ENCODE peak calls at places on chromosomes 7 and 10, in five cellular contexts. One of them, this sample, is unnamed.
A peak's percentile ranks its signal among the peaks of the same experiment; 100 is the strongest.

GRCh38 chr7:128121731-128122576 is 90.7 kb upstream of the LRRC4 start:
- DNase-seq in lower leg skin: peak; percentile 13
- DNase-seq in heart left ventricle: peak; percentile 46
- DNase-seq in brain microvascular endothelial cell: no peak
- DNase-seq in fibroblast of pulmonary artery: peak; percentile 43
- DNase-seq in this sample: no peak

GRCh38 chr7:111869266-111869665 is 307.0 kb upstream of the IMMP2L start:
- DNase-seq in lower leg skin: no peak
- DNase-seq in heart left ventricle: no peak
- DNase-seq in brain microvascular endothelial cell: no peak
- DNase-seq in fibroblast of pulmonary artery: no peak
- DNase-seq in this sample: no peak

GRCh38 chr7:28316489-28316888 is 95.8 kb upstream of the CREB5 start:
- DNase-seq in lower leg skin: no peak
- DNase-seq in heart left ventricle: no peak
- DNase-seq in brain microvascular endothelial cell: no peak
- DNase-seq in fibroblast of pulmonary artery: peak; percentile 26
- DNase-seq in this sample: no peak

GRCh38 chr7:128235469-128235868 is 5.6 kb upstream of the LEP start:
- DNase-seq in lower leg skin: no peak
- DNase-seq in heart left ventricle: no peak
- DNase-seq in brain microvascular endothelial cell: no peak
- DNase-seq in fibroblast of pulmonary artery: no peak
- DNase-seq in this sample: no peak

GRCh38 chr7:50970092-50970491 is 187.4 kb upstream of the GRB10 start:
- DNase-seq in lower leg skin: no peak
- DNase-seq in heart left ventricle: no peak
- DNase-seq in brain microvascular endothelial cell: no peak
- DNase-seq in fibroblast of pulmonary artery: no peak
- DNase-seq in this sample: no peak

GRCh38 chr7:142482899-142483658 is 225.2 kb upstream of the PRSS58 start:
- DNase-seq in lower leg skin: no peak
- DNase-seq in heart left ventricle: no peak
- DNase-seq in brain microvascular endothelial cell: peak; percentile 47
- DNase-seq in fibroblast of pulmonary artery: peak; percentile 60
- DNase-seq in this sample: peak; percentile 26

GRCh38 chr7:22348379-22348778 is 8.6 kb downstream of the RAPGEF5 start:
- DNase-seq in lower leg skin: no peak
- DNase-seq in heart left ventricle: no peak
- DNase-seq in brain microvascular endothelial cell: peak; percentile 46
- DNase-seq in fibroblast of pulmonary artery: peak; percentile 13
- DNase-seq in this sample: no peak

GRCh38 chr10:110358869-110359629 is 54.3 kb upstream of the SMNDC1 start:
- DNase-seq in lower leg skin: no peak
- DNase-seq in heart left ventricle: no peak
- DNase-seq in brain microvascular endothelial cell: no peak
- DNase-seq in fibroblast of pulmonary artery: no peak
- DNase-seq in this sample: no peak

GRCh38 chr7:148790327-148790726 is 91.6 kb downstream of the CUL1 start:
- DNase-seq in lower leg skin: no peak
- DNase-seq in heart left ventricle: no peak
- DNase-seq in brain microvascular endothelial cell: no peak
- DNase-seq in fibroblast of pulmonary artery: no peak
- DNase-seq in this sample: no peak

GRCh38 chr7:43077732-43078391 is 34.6 kb upstream of the HECW1 start:
- DNase-seq in lower leg skin: no peak
- DNase-seq in heart left ventricle: no peak
- DNase-seq in brain microvascular endothelial cell: peak; percentile 56
- DNase-seq in fibroblast of pulmonary artery: peak; percentile 71
- DNase-seq in this sample: no peak

GRCh38 chr7:138843632-138844580 is 45.9 kb upstream of the ATP6V0A4 start:
- DNase-seq in lower leg skin: no peak
- DNase-seq in heart left ventricle: no peak
- DNase-seq in brain microvascular endothelial cell: no peak
- DNase-seq in fibroblast of pulmonary artery: no peak
- DNase-seq in this sample: no peak

GRCh38 chr10:115948415-115948814 is 324.6 kb downstream of the GFRA1 start:
- DNase-seq in lower leg skin: no peak
- DNase-seq in heart left ventricle: no peak
- DNase-seq in brain microvascular endothelial cell: no peak
- DNase-seq in fibroblast of pulmonary artery: no peak
- DNase-seq in this sample: no peak
- TF ChIP-seq CTCF in lower leg skin: no peak
- TF ChIP-seq CTCF in heart left ventricle: peak; percentile 46
- TF ChIP-seq CTCF in brain microvascular endothelial cell: peak; percentile 45
- TF ChIP-seq CTCF in fibroblast of pulmonary artery: peak; percentile 32
- TF ChIP-seq CTCF in this sample: no peak

DNA sequence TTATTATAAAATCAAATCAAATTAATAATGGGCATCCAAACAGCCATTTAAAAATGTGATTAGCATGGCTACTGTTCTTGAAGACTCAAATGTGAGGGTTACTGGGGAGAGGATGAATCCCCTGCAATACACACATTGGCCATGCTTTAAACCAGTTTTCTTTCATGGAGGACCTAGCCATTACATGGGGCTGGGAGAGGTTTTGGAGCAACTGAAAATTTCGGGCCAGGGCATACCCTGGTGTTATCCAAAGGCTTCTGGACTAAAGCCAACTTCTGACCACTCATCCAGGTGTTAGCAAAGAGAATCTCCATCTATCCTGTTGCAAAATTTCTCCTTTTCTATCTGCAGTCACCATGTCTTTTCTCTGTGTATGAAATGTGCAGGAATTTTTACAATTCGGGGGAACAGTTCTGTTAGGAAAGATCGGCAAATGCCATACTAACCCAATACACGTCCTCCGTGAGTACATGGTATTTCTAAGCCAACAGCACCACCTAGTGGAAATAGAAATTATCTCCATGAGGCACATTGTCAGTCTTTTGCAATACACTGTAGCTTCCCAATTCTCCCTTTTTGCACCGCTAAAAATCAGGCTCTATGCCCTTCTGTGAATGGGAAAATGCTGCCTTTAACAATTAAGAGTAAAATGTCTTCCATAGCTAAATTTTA is 47.0 kb upstream of the ZNF107 start:
- DNase-seq in lower leg skin: no peak
- DNase-seq in heart left ventricle: no peak
- DNase-seq in brain microvascular endothelial cell: peak; percentile 47
- DNase-seq in fibroblast of pulmonary artery: peak; percentile 69
- DNase-seq in this sample: no peak
- TF ChIP-seq CTCF in lower leg skin: no peak
- TF ChIP-seq CTCF in heart left ventricle: peak; percentile 76
- TF ChIP-seq CTCF in brain microvascular endothelial cell: peak; percentile 47
- TF ChIP-seq CTCF in fibroblast of pulmonary artery: peak; percentile 36
- TF ChIP-seq CTCF in this sample: peak; percentile 60

DNA sequence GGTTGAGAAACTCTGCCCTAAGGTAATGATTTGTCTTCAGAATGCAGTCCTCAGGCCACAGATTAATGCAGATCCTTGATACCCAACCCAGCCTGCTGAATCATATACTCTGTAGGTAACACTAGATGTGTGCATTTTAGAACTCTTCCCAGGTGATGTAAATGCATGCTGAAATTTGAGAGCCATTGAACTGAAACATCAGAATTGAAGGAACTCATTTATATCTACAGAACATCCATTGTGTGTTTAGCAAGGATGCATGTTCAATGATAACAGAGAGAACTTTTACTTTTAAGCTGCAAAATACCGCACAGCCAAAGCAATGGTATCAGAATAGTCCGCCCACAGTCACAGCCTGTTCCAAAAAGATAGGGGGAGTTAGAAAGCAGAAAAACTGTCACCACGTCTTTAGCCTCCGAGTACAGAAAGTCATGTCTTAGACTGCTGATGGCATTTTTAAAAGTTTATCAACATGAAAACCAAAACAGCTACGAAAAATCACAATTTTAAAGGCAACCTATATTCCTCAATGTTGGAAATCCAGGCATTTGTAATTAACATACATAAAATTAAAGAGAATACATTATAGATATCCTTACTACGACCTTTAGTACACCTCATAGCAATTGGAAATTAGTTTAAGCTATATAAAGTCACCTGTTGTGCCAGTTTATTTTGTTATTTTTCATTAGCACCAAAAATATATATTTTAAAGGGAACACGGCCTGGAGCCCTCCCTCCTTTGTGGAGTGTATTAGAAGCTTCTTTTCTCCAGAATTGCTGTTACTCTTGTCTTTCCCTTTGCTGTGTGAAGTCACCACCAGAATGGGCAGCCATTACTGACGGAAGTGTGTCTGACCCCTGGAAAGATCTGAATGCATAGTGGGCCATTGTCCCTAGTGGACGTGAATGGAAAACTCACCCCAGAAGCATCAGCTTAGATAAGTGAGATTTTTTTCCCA is 65.8 kb upstream of the PRKAR2B start:
- DNase-seq in lower leg skin: no peak
- DNase-seq in heart left ventricle: no peak
- DNase-seq in brain microvascular endothelial cell: no peak
- DNase-seq in fibroblast of pulmonary artery: no peak
- DNase-seq in this sample: no peak
- TF ChIP-seq CTCF in lower leg skin: no peak
- TF ChIP-seq CTCF in heart left ventricle: peak; percentile 27
- TF ChIP-seq CTCF in brain microvascular endothelial cell: peak; percentile 42
- TF ChIP-seq CTCF in fibroblast of pulmonary artery: peak; percentile 14
- TF ChIP-seq CTCF in this sample: no peak

GRCh38 chr7:86964973-86965726 is 94.3 kb downstream of the ELAPOR2 start:
- DNase-seq in lower leg skin: no peak
- DNase-seq in heart left ventricle: no peak
- DNase-seq in brain microvascular endothelial cell: no peak
- DNase-seq in fibroblast of pulmonary artery: no peak
- DNase-seq in this sample: no peak
- TF ChIP-seq CTCF in lower leg skin: no peak
- TF ChIP-seq CTCF in heart left ventricle: no peak
- TF ChIP-seq CTCF in brain microvascular endothelial cell: no peak
- TF ChIP-seq CTCF in fibroblast of pulmonary artery: no peak
- TF ChIP-seq CTCF in this sample: no peak

DNA sequence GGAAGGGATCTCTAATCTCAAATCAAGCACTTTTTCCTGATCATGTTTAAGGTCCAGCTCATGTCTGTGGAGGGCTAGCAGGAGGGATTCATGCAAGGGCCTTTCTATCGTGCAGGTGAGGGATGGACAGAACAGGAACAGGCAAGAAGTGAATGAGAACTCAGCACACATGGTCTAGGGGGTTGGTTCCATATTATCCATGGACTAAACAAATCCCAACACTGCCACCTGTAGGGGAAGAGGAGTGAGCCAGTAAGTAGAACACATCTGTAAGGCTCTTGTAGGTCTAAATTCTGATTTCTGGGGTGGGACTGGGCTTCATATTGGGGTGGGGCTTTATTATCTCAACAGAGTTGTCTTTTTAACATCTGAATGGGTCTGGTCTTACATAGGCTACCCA is 138.0 kb upstream of the TARP start:
- DNase-seq in lower leg skin: no peak
- DNase-seq in heart left ventricle: no peak
- DNase-seq in brain microvascular endothelial cell: peak; percentile 31
- DNase-seq in fibroblast of pulmonary artery: peak; percentile 13
- DNase-seq in this sample: no peak
- TF ChIP-seq CTCF in lower leg skin: no peak
- TF ChIP-seq CTCF in heart left ventricle: no peak
- TF ChIP-seq CTCF in brain microvascular endothelial cell: peak; percentile 48
- TF ChIP-seq CTCF in fibroblast of pulmonary artery: peak; percentile 27
- TF ChIP-seq CTCF in this sample: peak; percentile 34